ENCODE peak calls at places on chromosomes 5 and 9, in four cellular contexts. E is left ventricle myocardium inferior, V is fibroblast of pulmonary artery, L is AG10803. Y is an unnamed sample.

GRCh38 chr9:79377315-79377855 is 194.4 kb upstream of the TLE4 start:
- DNase-seq in E (no peak), V (no peak), L (peak; percentile 21), Y (no peak)

GRCh38 chr9:135215571-135216161 is 128.2 kb downstream of the OLFM1 start:
- DNase-seq in E (peak; percentile 49), V (peak; percentile 17), L (no peak), Y (no peak)

GRCh38 chr5:107968998-107969397 is 298.3 kb upstream of the EFNA5 start:
- DNase-seq in E (no peak), V (peak; percentile 11), L (peak; percentile 46), Y (no peak)

GRCh38 chr9:1460143-1460769 is 410.1 kb downstream of the DMRT2 start:
- DNase-seq in E (no peak), V (no peak), L (no peak), Y (peak; percentile 10)

GRCh38 chr5:78508231-78508765 is 140.3 kb downstream of the LHFPL2 start:
- DNase-seq in E (no peak), V (peak; percentile 65), L (peak; percentile 63), Y (no peak)

GRCh38 chr5:4542145-4542778 is 597.9 kb upstream of the ADAMTS16 start:
- DNase-seq in E (no peak), V (no peak), L (no peak), Y (no peak)

GRCh38 chr5:146883496-146883895 is 4.9 kb upstream of the PPP2R2B start:
- DNase-seq in E (no peak), V (no peak), L (no peak), Y (no peak)

GRCh38 chr5:180187767-180188166 is 21.2 kb downstream of the RASGEF1C start:
- DNase-seq in E (no peak), V (no peak), L (no peak), Y (no peak)

GRCh38 chr5:126341906-126342625 is 81.1 kb upstream of the GRAMD2B start:
- DNase-seq in E (no peak), V (no peak), L (no peak), Y (no peak)

GRCh38 chr9:128053560-128053959 is 13.6 kb downstream of the NAIF1 start:
- DNase-seq in E (no peak), V (no peak), L (no peak), Y (no peak)

GRCh38 chr5:121968910-121969607 is 7.3 kb downstream of the SRFBP1 start:
- DNase-seq in E (no peak), V (peak; percentile 99), L (peak; percentile 98), Y (no peak)

GRCh38 chr5:124697912-124698690 is 48.3 kb downstream of the ZNF608 start:
- DNase-seq in E (peak; percentile 23), V (peak; percentile 21), L (peak; percentile 11), Y (no peak)

GRCh38 chr9:72065076-72065475 is 4.7 kb upstream of the C9orf57 start:
- DNase-seq in E (no peak), V (peak; percentile 31), L (no peak), Y (no peak)

GRCh38 chr9:92746567-92747458 is 17.8 kb downstream of the BICD2 start:
- DNase-seq in E (no peak), V (peak; percentile 69), L (no peak), Y (no peak)

GRCh38 chr9:75438716-75439115 is 350.4 kb downstream of the OSTF1 start:
- DNase-seq in E (no peak), V (no peak), L (no peak), Y (no peak)

GRCh38 chr5:154756203-154756870 is 1.2 kb downstream of the LARP1 start:
- DNase-seq in E (peak; percentile 52), V (no peak), L (peak; percentile 21), Y (no peak)

GRCh38 chr5:169027456-169028118 is 273.4 kb downstream of the SLIT3 start:
- DNase-seq in E (no peak), V (no peak), L (no peak), Y (no peak)

GRCh38 chr5:140605879-140606278 is 27.1 kb downstream of the CD14 start:
- DNase-seq in E (no peak), V (no peak), L (peak; percentile 49), Y (no peak)

GRCh38 chr5:80964491-80964890 is 4.3 kb downstream of the RASGRF2 start:
- DNase-seq in E (no peak), V (no peak), L (no peak), Y (no peak)

GRCh38 chr5:157817928-157818327 is 41.0 kb downstream of the CLINT1 start:
- DNase-seq in E (no peak), V (no peak), L (no peak), Y (no peak)

GRCh38 chr5:157818368-157818767 is 40.6 kb downstream of the CLINT1 start:
- DNase-seq in E (no peak), V (no peak), L (no peak), Y (no peak)

GRCh38 chr5:157819502-157820125 is 39.3 kb downstream of the CLINT1 start:
- DNase-seq in E (no peak), V (peak; percentile 23), L (no peak), Y (no peak)

GRCh38 chr5:157820593-157821252 is 38.2 kb downstream of the CLINT1 start:
- DNase-seq in E (no peak), V (peak; percentile 75), L (peak; percentile 64), Y (peak; percentile 64)

DNA sequence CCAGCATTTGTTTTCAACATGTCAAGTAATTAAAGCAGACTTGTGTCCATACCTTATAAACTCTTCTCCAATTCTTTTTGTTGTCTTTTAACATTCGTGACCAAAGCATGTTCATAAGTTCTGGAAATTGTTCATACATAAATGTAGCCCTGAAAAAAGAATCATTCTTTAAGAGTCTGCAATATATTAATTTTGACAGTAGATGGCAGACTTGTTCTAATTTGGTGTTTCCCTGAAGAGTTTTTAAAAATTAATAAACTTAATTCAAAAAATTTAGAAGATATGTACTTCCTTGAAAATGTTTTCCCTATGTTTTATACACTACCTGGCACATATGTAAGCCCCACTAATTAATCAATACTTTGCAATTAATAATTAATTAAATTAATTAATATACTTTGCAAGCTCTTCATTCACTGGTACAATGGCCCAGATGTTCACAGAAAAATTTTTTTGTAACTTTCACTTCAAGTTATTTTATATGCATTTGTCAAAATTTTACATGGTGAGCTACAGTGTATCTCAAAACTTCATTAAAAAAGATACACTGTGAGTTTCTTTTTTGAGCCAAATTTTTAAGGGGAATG is 42.2 kb downstream of the CLINT1 start:
- DNase-seq in E (no peak), V (peak; percentile 47), L (peak; percentile 11), Y (peak; percentile 21)
- H3K4me3 ChIP-seq in E (no peak overlapping the region), V (no peak overlapping the region), L (no peak overlapping the region), Y (no peak overlapping the region)

GRCh38 chr9:125701351-125701750 is 5.7 kb downstream of the MAPKAP1 start:
- DNase-seq in E (no peak), V (no peak), L (peak; percentile 80), Y (no peak)
- H3K4me3 ChIP-seq in E (no peak overlapping the region), V (no peak overlapping the region), L (peak overlapping the region; percentile 37), Y (no peak overlapping the region)

GRCh38 chr9:121581775-121582600 is 69.4 kb upstream of the DAB2IP start:
- DNase-seq in E (peak; percentile 24), V (no peak), L (no peak), Y (no peak)
- H3K4me3 ChIP-seq in E (no peak overlapping the region), V (no peak overlapping the region), L (no peak overlapping the region), Y (no peak overlapping the region)

GRCh38 chr5:100896054-100896453 is 7.0 kb downstream of the ST8SIA4 start:
- DNase-seq in E (no peak), V (no peak), L (no peak), Y (no peak)
- H3K4me3 ChIP-seq in E (no peak overlapping the region), V (no peak overlapping the region), L (no peak overlapping the region), Y (no peak overlapping the region)

GRCh38 chr5:151086192-151086869 is 5.5 kb upstream of the TNIP1 start:
- DNase-seq in E (no peak), V (no peak), L (no peak), Y (no peak)
- H3K4me3 ChIP-seq in E (no peak overlapping the region), V (peak overlapping the region; percentile 13), L (no peak overlapping the region), Y (no peak overlapping the region)

GRCh38 chr9:109417054-109417453 is 81.1 kb downstream of the PTPN3 start:
- DNase-seq in E (no peak), V (no peak), L (no peak), Y (peak; percentile 64)

GRCh38 chr9:109416135-109416706 is 81.9 kb downstream of the PTPN3 start:
- DNase-seq in E (no peak), V (no peak), L (no peak), Y (no peak)

GRCh38 chr9:109418827-109419226 is 79.3 kb downstream of the PTPN3 start:
- DNase-seq in E (no peak), V (no peak), L (no peak), Y (peak; percentile 94)

GRCh38 chr9:109419531-109419930 is 78.6 kb downstream of the PTPN3 start:
- DNase-seq in E (no peak), V (no peak), L (no peak), Y (no peak)

GRCh38 chr9:109417585-109418544 is 80.2 kb downstream of the PTPN3 start:
- DNase-seq in E (no peak), V (no peak), L (no peak), Y (peak; percentile 87)
- H3K4me3 ChIP-seq in E (peak overlapping the region; percentile 64), V (no peak overlapping the region), L (no peak overlapping the region), Y (peak overlapping the region; percentile 54)

GRCh38 chr9:18297532-18297872 is 176.5 kb upstream of the ADAMTSL1 start:
- DNase-seq in E (no peak), V (no peak), L (no peak), Y (peak; percentile 32)
- H3K4me3 ChIP-seq in E (no peak overlapping the region), V (peak overlapping the region; percentile 39), L (no peak overlapping the region), Y (no peak overlapping the region)

GRCh38 chr9:68417762-68418161 is 61.4 kb downstream of the PGM5 start:
- DNase-seq in E (no peak), V (no peak), L (no peak), Y (no peak)
- H3K4me3 ChIP-seq in E (no peak overlapping the region), V (no peak overlapping the region), L (no peak overlapping the region), Y (no peak overlapping the region)

GRCh38 chr9:100473271-100474081 is 527 bp downstream of the TMEFF1 start:
- DNase-seq in E (no peak), V (peak; percentile 28), L (peak; percentile 23), Y (no peak)
- H3K4me3 ChIP-seq in E (peak overlapping the region; percentile 75), V (peak overlapping the region; percentile 63), L (peak overlapping the region; percentile 70), Y (peak overlapping the region; percentile 66)